ENCODE peak calls at places on chromosomes 5 and 9, in ten cellular contexts. One of them, this sample, is unnamed.

GRCh38 chr5:138927539-138927938 is 52.4 kb upstream of the LRRTM2 start:
- DNase-seq in adrenal gland: no peak
- DNase-seq in ovary: no peak
- DNase-seq in stomach: no peak
- DNase-seq in IMR-90: no peak
- DNase-seq in prostate gland: no peak
- DNase-seq in Peyer's patch: no peak
- DNase-seq in endothelial cell of umbilical vein: no peak
- DNase-seq in suprapubic skin: no peak
- DNase-seq in esophagus squamous epithelium: no peak
- DNase-seq in this sample: no peak

GRCh38 chr5:149594206-149594895 is 13.1 kb downstream of the ARHGEF37 start:
- DNase-seq in adrenal gland: no peak
- DNase-seq in ovary: no peak
- DNase-seq in stomach: no peak
- DNase-seq in IMR-90: no peak
- DNase-seq in prostate gland: no peak
- DNase-seq in Peyer's patch: no peak
- DNase-seq in endothelial cell of umbilical vein: peak; percentile 42
- DNase-seq in suprapubic skin: no peak
- DNase-seq in esophagus squamous epithelium: no peak
- DNase-seq in this sample: no peak

GRCh38 chr9:93464395-93464794 is 11.0 kb upstream of the FAM120AOS start:
- DNase-seq in adrenal gland: no peak
- DNase-seq in ovary: no peak
- DNase-seq in stomach: no peak
- DNase-seq in IMR-90: no peak
- DNase-seq in prostate gland: no peak
- DNase-seq in Peyer's patch: no peak
- DNase-seq in endothelial cell of umbilical vein: no peak
- DNase-seq in suprapubic skin: no peak
- DNase-seq in esophagus squamous epithelium: no peak
- DNase-seq in this sample: no peak

GRCh38 chr5:68396722-68397121 is 181.2 kb downstream of the PIK3R1 start:
- DNase-seq in adrenal gland: no peak
- DNase-seq in ovary: no peak
- DNase-seq in stomach: peak; percentile 51
- DNase-seq in IMR-90: no peak
- DNase-seq in prostate gland: no peak
- DNase-seq in Peyer's patch: no peak
- DNase-seq in endothelial cell of umbilical vein: no peak
- DNase-seq in suprapubic skin: no peak
- DNase-seq in esophagus squamous epithelium: no peak
- DNase-seq in this sample: no peak

GRCh38 chr5:1867114-1867814 is 15.5 kb downstream of the IRX4 start:
- DNase-seq in adrenal gland: no peak
- DNase-seq in ovary: no peak
- DNase-seq in stomach: no peak
- DNase-seq in IMR-90: no peak
- DNase-seq in prostate gland: no peak
- DNase-seq in Peyer's patch: no peak
- DNase-seq in endothelial cell of umbilical vein: no peak
- DNase-seq in suprapubic skin: no peak
- DNase-seq in esophagus squamous epithelium: no peak
- DNase-seq in this sample: no peak

GRCh38 chr5:10539685-10539998 is 24.2 kb upstream of the ANKRD33B start:
- DNase-seq in adrenal gland: no peak
- DNase-seq in ovary: no peak
- DNase-seq in stomach: no peak
- DNase-seq in IMR-90: peak; percentile 49
- DNase-seq in prostate gland: no peak
- DNase-seq in Peyer's patch: no peak
- DNase-seq in endothelial cell of umbilical vein: no peak
- DNase-seq in suprapubic skin: no peak
- DNase-seq in esophagus squamous epithelium: no peak
- DNase-seq in this sample: no peak

GRCh38 chr9:86909388-86909787 is 37.9 kb downstream of the GAS1 start:
- DNase-seq in adrenal gland: no peak
- DNase-seq in ovary: no peak
- DNase-seq in stomach: no peak
- DNase-seq in IMR-90: peak; percentile 72
- DNase-seq in prostate gland: no peak
- DNase-seq in Peyer's patch: no peak
- DNase-seq in endothelial cell of umbilical vein: no peak
- DNase-seq in suprapubic skin: no peak
- DNase-seq in esophagus squamous epithelium: no peak
- DNase-seq in this sample: no peak

GRCh38 chr9:76576344-76576743 is 117.4 kb downstream of the GCNT1 start:
- DNase-seq in adrenal gland: peak; percentile 25
- DNase-seq in ovary: no peak
- DNase-seq in stomach: no peak
- DNase-seq in IMR-90: peak; percentile 66
- DNase-seq in prostate gland: no peak
- DNase-seq in Peyer's patch: peak; percentile 83
- DNase-seq in endothelial cell of umbilical vein: no peak
- DNase-seq in suprapubic skin: no peak
- DNase-seq in esophagus squamous epithelium: no peak
- DNase-seq in this sample: no peak

GRCh38 chr5:176384366-176384930 is 4.0 kb downstream of the NOP16 start:
- DNase-seq in adrenal gland: no peak
- DNase-seq in ovary: no peak
- DNase-seq in stomach: no peak
- DNase-seq in IMR-90: no peak
- DNase-seq in prostate gland: no peak
- DNase-seq in Peyer's patch: no peak
- DNase-seq in endothelial cell of umbilical vein: no peak
- DNase-seq in suprapubic skin: no peak
- DNase-seq in esophagus squamous epithelium: no peak
- DNase-seq in this sample: no peak
- TF ChIP-seq POLR2A in adrenal gland: no peak
- TF ChIP-seq POLR2A in ovary: no peak
- TF ChIP-seq POLR2A in stomach: no peak
- TF ChIP-seq POLR2A in IMR-90: no peak
- TF ChIP-seq POLR2A in prostate gland: no peak
- TF ChIP-seq POLR2A in Peyer's patch: no peak
- TF ChIP-seq POLR2A in endothelial cell of umbilical vein: no peak
- TF ChIP-seq POLR2A in suprapubic skin: no peak
- TF ChIP-seq POLR2A in esophagus squamous epithelium: no peak
- TF ChIP-seq POLR2A in this sample: no peak

GRCh38 chr5:14155075-14155474 is 11.9 kb downstream of the TRIO start:
- DNase-seq in adrenal gland: no peak
- DNase-seq in ovary: no peak
- DNase-seq in stomach: no peak
- DNase-seq in IMR-90: no peak
- DNase-seq in prostate gland: no peak
- DNase-seq in Peyer's patch: no peak
- DNase-seq in endothelial cell of umbilical vein: no peak
- DNase-seq in suprapubic skin: no peak
- DNase-seq in esophagus squamous epithelium: no peak
- DNase-seq in this sample: no peak

GRCh38 chr5:14155730-14156129 is 12.6 kb downstream of the TRIO start:
- DNase-seq in adrenal gland: no peak
- DNase-seq in ovary: no peak
- DNase-seq in stomach: no peak
- DNase-seq in IMR-90: no peak
- DNase-seq in prostate gland: no peak
- DNase-seq in Peyer's patch: no peak
- DNase-seq in endothelial cell of umbilical vein: no peak
- DNase-seq in suprapubic skin: no peak
- DNase-seq in esophagus squamous epithelium: no peak
- DNase-seq in this sample: no peak

GRCh38 chr5:14156611-14157493 is 13.7 kb downstream of the TRIO start:
- DNase-seq in adrenal gland: peak; percentile 31
- DNase-seq in ovary: no peak
- DNase-seq in stomach: no peak
- DNase-seq in IMR-90: peak; percentile 99
- DNase-seq in prostate gland: no peak
- DNase-seq in Peyer's patch: no peak
- DNase-seq in endothelial cell of umbilical vein: peak; percentile 91
- DNase-seq in suprapubic skin: no peak
- DNase-seq in esophagus squamous epithelium: no peak
- DNase-seq in this sample: peak; percentile 63

GRCh38 chr5:14153071-14153864 is 10.1 kb downstream of the TRIO start:
- DNase-seq in adrenal gland: no peak
- DNase-seq in ovary: no peak
- DNase-seq in stomach: no peak
- DNase-seq in IMR-90: no peak
- DNase-seq in prostate gland: no peak
- DNase-seq in Peyer's patch: no peak
- DNase-seq in endothelial cell of umbilical vein: no peak
- DNase-seq in suprapubic skin: no peak
- DNase-seq in esophagus squamous epithelium: no peak
- DNase-seq in this sample: no peak

DNA sequence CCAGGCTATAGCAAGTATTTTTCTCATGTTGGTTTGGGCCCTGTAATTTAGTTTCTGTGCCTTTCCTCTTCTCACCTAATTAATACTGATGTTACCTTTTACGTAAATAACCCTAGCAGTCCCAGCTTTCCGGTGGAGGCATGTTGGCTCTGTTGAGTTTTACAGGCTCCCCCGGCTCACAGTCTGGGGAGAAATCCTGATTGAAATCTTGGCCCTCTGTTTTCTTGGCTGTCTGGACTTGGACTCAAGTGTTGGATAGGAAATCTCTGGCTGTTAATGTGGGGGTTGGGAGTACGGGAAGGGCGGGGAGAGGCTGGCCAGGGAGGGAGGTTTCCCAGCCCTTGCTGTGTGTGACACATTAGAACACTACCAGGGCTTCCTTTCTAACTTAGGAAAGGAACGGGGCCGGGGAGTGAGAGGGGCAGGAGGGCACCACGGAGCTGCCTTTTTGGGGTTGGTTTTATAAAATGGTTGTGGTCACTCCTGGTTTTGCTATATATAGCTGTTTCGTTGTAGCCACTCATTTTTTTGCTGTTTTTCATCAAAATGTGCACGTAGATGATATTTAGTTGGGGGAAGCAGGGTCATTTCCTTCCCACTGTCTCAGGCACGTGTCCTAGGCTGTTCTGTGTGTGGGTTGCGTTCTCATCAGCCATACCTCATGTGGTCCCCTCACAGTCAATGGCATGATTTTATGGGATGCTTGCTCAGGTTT is 10.9 kb downstream of the TRIO start:
- DNase-seq in adrenal gland: peak; percentile 57
- DNase-seq in ovary: no peak
- DNase-seq in stomach: peak; percentile 58
- DNase-seq in IMR-90: peak; percentile 83
- DNase-seq in prostate gland: peak; percentile 70
- DNase-seq in Peyer's patch: peak; percentile 83
- DNase-seq in endothelial cell of umbilical vein: peak; percentile 97
- DNase-seq in suprapubic skin: peak; percentile 75
- DNase-seq in esophagus squamous epithelium: no peak
- DNase-seq in this sample: peak; percentile 79
- TF ChIP-seq POLR2A in adrenal gland: no peak
- TF ChIP-seq POLR2A in ovary: no peak
- TF ChIP-seq POLR2A in stomach: no peak
- TF ChIP-seq POLR2A in IMR-90: peak; percentile 61
- TF ChIP-seq POLR2A in prostate gland: no peak
- TF ChIP-seq POLR2A in Peyer's patch: no peak
- TF ChIP-seq POLR2A in endothelial cell of umbilical vein: no peak
- TF ChIP-seq POLR2A in suprapubic skin: no peak
- TF ChIP-seq POLR2A in esophagus squamous epithelium: no peak
- TF ChIP-seq POLR2A in this sample: no peak

GRCh38 chr9:37468620-37469019 is 3.4 kb upstream of the ZBTB5 start:
- DNase-seq in adrenal gland: no peak
- DNase-seq in ovary: no peak
- DNase-seq in stomach: no peak
- DNase-seq in IMR-90: no peak
- DNase-seq in prostate gland: no peak
- DNase-seq in Peyer's patch: no peak
- DNase-seq in endothelial cell of umbilical vein: no peak
- DNase-seq in suprapubic skin: no peak
- DNase-seq in esophagus squamous epithelium: no peak
- DNase-seq in this sample: no peak

GRCh38 chr9:37464426-37465248 is 613 bp downstream of the ZBTB5 start:
- DNase-seq in adrenal gland: peak; percentile 84
- DNase-seq in ovary: peak; percentile 76
- DNase-seq in stomach: peak; percentile 72
- DNase-seq in IMR-90: peak; percentile 63
- DNase-seq in prostate gland: peak; percentile 77
- DNase-seq in Peyer's patch: no peak
- DNase-seq in endothelial cell of umbilical vein: peak; percentile 89
- DNase-seq in suprapubic skin: peak; percentile 92
- DNase-seq in esophagus squamous epithelium: peak; percentile 36
- DNase-seq in this sample: no peak

GRCh38 chr9:37464006-37464405 is 1.2 kb downstream of the ZBTB5 start:
- DNase-seq in adrenal gland: no peak
- DNase-seq in ovary: no peak
- DNase-seq in stomach: no peak
- DNase-seq in IMR-90: no peak
- DNase-seq in prostate gland: no peak
- DNase-seq in Peyer's patch: no peak
- DNase-seq in endothelial cell of umbilical vein: peak; percentile 20
- DNase-seq in suprapubic skin: no peak
- DNase-seq in esophagus squamous epithelium: no peak
- DNase-seq in this sample: no peak

GRCh38 chr9:37465249-37466036 is at the start of gene ZBTB5:
- DNase-seq in adrenal gland: peak; percentile 99
- DNase-seq in ovary: peak; percentile 99
- DNase-seq in stomach: peak; percentile 99
- DNase-seq in IMR-90: peak; percentile 100
- DNase-seq in prostate gland: peak; percentile 99
- DNase-seq in Peyer's patch: peak; percentile 100
- DNase-seq in endothelial cell of umbilical vein: peak; percentile 100
- DNase-seq in suprapubic skin: peak; percentile 100
- DNase-seq in esophagus squamous epithelium: peak; percentile 98
- DNase-seq in this sample: peak; percentile 99

DNA sequence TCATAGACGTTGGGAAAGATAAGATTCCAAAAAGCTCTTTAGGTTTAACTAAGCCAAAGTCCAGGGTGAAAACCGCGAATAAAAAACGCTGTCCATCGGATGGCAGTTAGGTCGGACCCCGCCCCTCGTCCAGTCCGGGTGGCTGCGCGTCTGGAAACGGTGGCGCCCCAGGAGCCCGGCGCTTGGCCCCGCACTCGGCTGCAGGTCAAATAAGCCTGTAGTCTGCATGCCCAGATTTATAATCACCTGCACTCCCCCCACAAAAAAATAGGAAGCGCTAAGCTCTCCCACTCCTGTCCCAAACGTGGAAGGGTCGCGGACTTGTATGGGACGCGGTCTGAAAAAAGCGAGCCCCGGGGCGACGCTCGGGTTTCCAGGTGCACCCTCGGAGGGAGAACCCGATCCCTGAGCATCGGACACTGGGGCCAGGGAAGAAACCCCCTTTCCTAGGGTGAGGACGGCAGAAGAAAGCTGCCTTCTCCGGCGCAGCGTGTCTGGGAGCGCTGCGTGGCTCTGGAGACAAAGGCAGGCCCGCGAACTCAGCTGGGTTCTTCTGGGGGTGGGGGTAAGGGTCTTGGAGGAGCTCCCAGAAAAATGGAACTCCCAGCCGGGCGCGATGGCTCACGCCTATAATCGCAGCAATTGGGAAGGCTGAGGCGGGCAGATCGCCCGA is 923 bp upstream of the ZBTB5 start:
- DNase-seq in adrenal gland: peak; percentile 82
- DNase-seq in ovary: peak; percentile 74
- DNase-seq in stomach: peak; percentile 74
- DNase-seq in IMR-90: no peak
- DNase-seq in prostate gland: peak; percentile 43
- DNase-seq in Peyer's patch: peak; percentile 80
- DNase-seq in endothelial cell of umbilical vein: peak; percentile 67
- DNase-seq in suprapubic skin: peak; percentile 90
- DNase-seq in esophagus squamous epithelium: peak; percentile 14
- DNase-seq in this sample: peak; percentile 71
- TF ChIP-seq POLR2A in adrenal gland: peak; percentile 73
- TF ChIP-seq POLR2A in ovary: peak; percentile 76
- TF ChIP-seq POLR2A in stomach: no peak
- TF ChIP-seq POLR2A in IMR-90: peak; percentile 64
- TF ChIP-seq POLR2A in prostate gland: no peak
- TF ChIP-seq POLR2A in Peyer's patch: no peak
- TF ChIP-seq POLR2A in endothelial cell of umbilical vein: no peak
- TF ChIP-seq POLR2A in suprapubic skin: no peak
- TF ChIP-seq POLR2A in esophagus squamous epithelium: peak; percentile 41
- TF ChIP-seq POLR2A in this sample: no peak

DNA sequence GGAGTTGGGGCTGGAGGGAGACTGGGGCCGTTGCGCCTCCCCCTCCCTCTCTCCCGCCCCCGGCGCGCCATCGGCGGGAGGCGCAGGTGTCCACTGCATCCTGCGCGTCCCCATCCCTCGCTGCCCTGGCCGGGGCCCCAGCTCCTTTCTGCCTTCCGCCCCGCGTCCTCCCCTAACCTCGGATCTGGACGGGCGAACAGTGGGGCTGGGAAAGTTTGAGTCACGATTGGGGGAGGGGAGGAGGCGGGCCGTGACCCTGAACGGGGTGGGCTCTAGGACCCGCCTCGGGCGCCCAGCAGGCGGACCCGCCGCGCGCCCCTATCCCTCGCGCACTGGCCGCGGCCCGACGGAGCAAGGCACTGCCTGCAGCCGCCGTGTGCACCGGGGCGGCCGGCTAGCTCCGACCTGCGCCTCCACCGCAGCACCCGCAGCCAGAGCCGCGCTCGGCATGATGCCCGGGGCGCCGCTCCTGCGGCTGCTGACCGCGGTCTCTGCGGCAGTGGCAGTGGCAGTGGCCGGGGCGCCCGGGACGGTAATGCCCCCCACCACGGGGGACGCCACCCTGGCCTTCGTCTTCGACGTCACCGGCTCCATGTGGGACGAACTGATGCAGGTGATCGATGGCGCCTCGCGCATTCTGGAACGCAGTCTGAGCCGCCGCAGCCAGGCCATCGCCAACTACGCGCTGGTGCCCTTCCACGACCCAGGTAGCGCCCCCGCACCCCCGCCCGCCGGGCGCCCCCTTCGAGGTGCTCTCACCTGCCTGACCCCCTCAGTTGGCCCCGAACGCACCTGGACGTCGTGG is at the start of gene HMCN2:
- DNase-seq in adrenal gland: peak; percentile 35
- DNase-seq in ovary: no peak
- DNase-seq in stomach: no peak
- DNase-seq in IMR-90: no peak
- DNase-seq in prostate gland: no peak
- DNase-seq in Peyer's patch: peak; percentile 45
- DNase-seq in endothelial cell of umbilical vein: no peak
- DNase-seq in suprapubic skin: peak; percentile 59
- DNase-seq in esophagus squamous epithelium: no peak
- DNase-seq in this sample: no peak
- TF ChIP-seq POLR2A in adrenal gland: no peak
- TF ChIP-seq POLR2A in ovary: no peak
- TF ChIP-seq POLR2A in stomach: no peak
- TF ChIP-seq POLR2A in IMR-90: no peak
- TF ChIP-seq POLR2A in prostate gland: no peak
- TF ChIP-seq POLR2A in Peyer's patch: no peak
- TF ChIP-seq POLR2A in endothelial cell of umbilical vein: no peak
- TF ChIP-seq POLR2A in suprapubic skin: no peak
- TF ChIP-seq POLR2A in esophagus squamous epithelium: no peak
- TF ChIP-seq POLR2A in this sample: no peak

This sample was measured in uterus.